ENCODE peak calls at places on chromosomes 12 and 14, in five cellular contexts. N, M, F, P and Z are unnamed samples.

GRCh38 chr14:24240110-24240918 is 2.1 kb downstream of the TINF2 start:
- DNase-seq in N (peak; percentile 59), F (no peak), P (no peak), M (no peak), Z (no peak)

GRCh38 chr14:75470238-75470797 is 42.5 kb downstream of the JDP2 start:
- DNase-seq in P (no peak), F (no peak), M (no peak), N (peak; percentile 40), Z (no peak)

GRCh38 chr12:121812320-121812871 is 8.6 kb downstream of the SETD1B start:
- DNase-seq in N (no peak), F (no peak), P (peak; percentile 78), M (peak; percentile 84), Z (peak; percentile 86)

GRCh38 chr14:80269338-80269935 is 58.1 kb upstream of the DIO2 start:
- DNase-seq in F (no peak), M (no peak), P (no peak), N (no peak), Z (no peak)

GRCh38 chr14:59301354-59301753 is 112.9 kb downstream of the DAAM1 start:
- DNase-seq in P (no peak), M (no peak), F (no peak), N (no peak), Z (no peak)

GRCh38 chr12:17802657-17803641 is 287.0 kb downstream of the RERGL start:
- DNase-seq in M (no peak), F (no peak), P (no peak), N (no peak), Z (no peak)

GRCh38 chr12:114167431-114167830 is 201.3 kb upstream of the RBM19 start:
- DNase-seq in N (no peak), P (no peak), F (no peak), M (no peak), Z (no peak)

GRCh38 chr14:68234101-68234905 is 414.7 kb downstream of the RAD51B start:
- DNase-seq in N (no peak), F (no peak), P (no peak), M (no peak), Z (no peak)

GRCh38 chr12:127245009-127245408 is 1022.0 kb upstream of the TMEM132C start:
- DNase-seq in M (no peak), P (peak; percentile 44), F (no peak), N (no peak), Z (no peak)

GRCh38 chr14:32623300-32624093 is 294.4 kb downstream of the AKAP6 start:
- DNase-seq in M (no peak), F (no peak), P (no peak), N (no peak), Z (no peak)

GRCh38 chr12:103626498-103626897 is 39.4 kb downstream of the STAB2 start:
- DNase-seq in F (no peak), P (no peak), N (peak; percentile 67), M (no peak), Z (peak; percentile 44)

GRCh38 chr12:89943461-89943860 is 234.8 kb upstream of the ATP2B1 start:
- DNase-seq in M (no peak), F (no peak), N (no peak), P (no peak), Z (no peak)

GRCh38 chr14:61255968-61256367 is 25.2 kb downstream of the TMEM30B start:
- DNase-seq in N (no peak), M (no peak), F (no peak), P (no peak), Z (no peak)

GRCh38 chr12:117872521-117873169 is 96.1 kb downstream of the KSR2 start:
- DNase-seq in M (no peak), N (no peak), P (no peak), F (no peak), Z (no peak)

GRCh38 chr12:115001538-115001937 is 317.6 kb upstream of the TBX3 start:
- DNase-seq in P (no peak), M (no peak), F (no peak), N (no peak), Z (no peak)

GRCh38 chr12:9204380-9204779 is 3.8 kb downstream of the PZP start:
- DNase-seq in F (no peak), N (no peak), M (no peak), P (no peak), Z (no peak)

GRCh38 chr12:102876883-102877282 is 40.2 kb downstream of the PAH start:
- DNase-seq in N (no peak), P (no peak), F (no peak), M (peak; percentile 15), Z (no peak)

GRCh38 chr12:34401659-34402227 is 379.4 kb downstream of the ALG10 start:
- DNase-seq in N (peak; percentile 50), M (no peak), F (no peak), P (peak; percentile 9), Z (no peak)

GRCh38 chr12:54228471-54228870 is 39.7 kb upstream of the SMUG1 start:
- DNase-seq in P (no peak), F (no peak), M (no peak), N (no peak), Z (no peak)

GRCh38 chr14:71549421-71549820 is 382.8 kb upstream of the RGS6 start:
- DNase-seq in F (no peak), P (no peak), N (no peak), M (no peak), Z (no peak)

GRCh38 chr12:75658286-75658685 is 146.9 kb upstream of the KRR1 start:
- DNase-seq in M (no peak), F (no peak), N (no peak), P (no peak), Z (no peak)

GRCh38 chr12:92408072-92408900 is 262.6 kb upstream of the BTG1 start:
- DNase-seq in P (no peak), F (no peak), N (no peak), M (peak; percentile 15), Z (peak; percentile 53)

GRCh38 chr14:24389266-24389855 is 9.4 kb upstream of the NYNRIN start:
- DNase-seq in F (no peak), N (no peak), M (no peak), P (no peak), Z (peak; percentile 88)

GRCh38 chr12:124388679-124389536 is 94.0 kb downstream of the RFLNA start:
- DNase-seq in F (peak; percentile 45), P (peak; percentile 88), N (peak; percentile 95), M (peak; percentile 78), Z (peak; percentile 84)

GRCh38 chr14:93926209-93926872 is 803 bp upstream of the FAM181A start:
- DNase-seq in F (no peak), P (no peak), M (no peak), N (no peak), Z (no peak)

GRCh38 chr12:104458645-104459555 is 2.2 kb downstream of the CHST11 start:
- DNase-seq in N (peak; percentile 78), M (peak; percentile 25), P (no peak), F (no peak), Z (peak; percentile 42)

GRCh38 chr12:10641735-10642500 is 28.5 kb upstream of the MAGOHB start:
- DNase-seq in M (no peak), N (no peak), F (no peak), P (peak; percentile 35), Z (no peak)

GRCh38 chr14:101520621-101521305 is 40.5 kb upstream of the DIO3 start:
- DNase-seq in M (no peak), N (peak; percentile 74), F (no peak), P (peak; percentile 39), Z (no peak)